ENCODE peak calls at places on chromosomes 3 and 15, in seven cellular contexts. C, W, T, A, O, Z and Q are unnamed samples.

GRCh38 chr15:32825219-32825618 is 107.4 kb downstream of the GREM1 start:
- DNase-seq in C (no peak), W (no peak), T (no peak), A (peak), O (no peak), Z (no peak), Q (no peak)

GRCh38 chr3:157174265-157174615 is 14.3 kb upstream of the CCNL1 start:
- DNase-seq in C (no peak), W (no peak), T (peak), A (no peak), O (no peak), Z (no peak), Q (no peak)

GRCh38 chr3:129323651-129324294 is 45.1 kb downstream of the HMCES start:
- DNase-seq in C (peak), W (no peak), T (no peak), A (peak), O (no peak), Z (no peak), Q (no peak)

GRCh38 chr3:63067999-63068645 is 192.9 kb upstream of the CADPS start:
- DNase-seq in C (no peak), W (no peak), T (no peak), A (peak), O (no peak), Z (no peak), Q (no peak)

GRCh38 chr3:9715764-9716437 is 12.3 kb downstream of the CPNE9 start:
- DNase-seq in C (no peak), W (no peak), T (peak), A (peak), O (peak), Z (no peak), Q (no peak)

GRCh38 chr15:94297543-94297942 is 66.2 kb downstream of the MCTP2 start:
- DNase-seq in C (no peak), W (no peak), T (no peak), A (no peak), O (no peak), Z (no peak), Q (no peak)

GRCh38 chr3:36904641-36905040 is 40.2 kb downstream of the TRANK1 start:
- DNase-seq in C (no peak), W (no peak), T (no peak), A (peak), O (no peak), Z (no peak), Q (no peak)

GRCh38 chr3:72728958-72729467 is 119.2 kb downstream of the SHQ1 start:
- DNase-seq in C (no peak), W (no peak), T (no peak), A (no peak), O (no peak), Z (no peak), Q (no peak)

GRCh38 chr3:52056521-52056967 is at the start of gene DUSP7:
- DNase-seq in C (peak), W (peak), T (peak), A (peak), O (no peak), Z (peak), Q (peak)

GRCh38 chr3:127097009-127097350 is 96.0 kb upstream of the PRR23E start:
- DNase-seq in C (no peak), W (no peak), T (no peak), A (no peak), O (no peak), Z (no peak), Q (no peak)

GRCh38 chr3:46708401-46709146 is 7.4 kb downstream of the TMIE start:
- DNase-seq in C (no peak), W (no peak), T (no peak), A (no peak), O (no peak), Z (no peak), Q (no peak)

GRCh38 chr3:52534281-52535183 is 875 bp upstream of the NT5DC2 start:
- DNase-seq in C (no peak), W (no peak), T (no peak), A (peak), O (no peak), Z (no peak), Q (no peak)

GRCh38 chr15:74307827-74308642 is 59.4 kb downstream of the CYP11A1 start:
- DNase-seq in C (peak), W (no peak), T (peak), A (peak), O (peak), Z (no peak), Q (no peak)

GRCh38 chr15:57654136-57654845 is 52.2 kb upstream of the POLR2M start:
- DNase-seq in C (no peak), W (no peak), T (no peak), A (peak), O (peak), Z (no peak), Q (no peak)

GRCh38 chr15:89836255-89837133 is 21.8 kb upstream of the ANPEP start:
- DNase-seq in C (no peak), W (no peak), T (no peak), A (peak), O (peak), Z (no peak), Q (no peak)

GRCh38 chr3:168325684-168326083 is 230.0 kb upstream of the GOLIM4 start:
- DNase-seq in C (no peak), W (no peak), T (no peak), A (no peak), O (no peak), Z (no peak), Q (no peak)

GRCh38 chr3:264394-265156 is 68.0 kb downstream of the CHL1 start:
- DNase-seq in C (no peak), W (no peak), T (no peak), A (no peak), O (peak), Z (no peak), Q (no peak)

GRCh38 chr3:158109295-158109803 is 540 bp upstream of the RSRC1 start:
- DNase-seq in C (no peak), W (no peak), T (no peak), A (no peak), O (no peak), Z (no peak), Q (no peak)

GRCh38 chr3:55690746-55691540 is 203.8 kb upstream of the WNT5A start:
- DNase-seq in C (no peak), W (no peak), T (no peak), A (no peak), O (no peak), Z (no peak), Q (no peak)

GRCh38 chr15:62951481-62951880 is 91.1 kb upstream of the TPM1 start:
- DNase-seq in C (no peak), W (no peak), T (no peak), A (no peak), O (no peak), Z (no peak), Q (no peak)

GRCh38 chr3:150348500-150348899 is 59.6 kb upstream of the TSC22D2 start:
- DNase-seq in C (no peak), W (no peak), T (peak), A (peak), O (peak), Z (no peak), Q (no peak)

GRCh38 chr15:45943255-45943654 is 308.4 kb downstream of the SQOR start:
- DNase-seq in C (no peak), W (no peak), T (no peak), A (no peak), O (no peak), Z (no peak), Q (no peak)

GRCh38 chr3:32958509-32958908 is 7.1 kb downstream of the CCR4 start:
- DNase-seq in C (no peak), W (no peak), T (no peak), A (no peak), O (no peak), Z (no peak), Q (no peak)

GRCh38 chr15:78938608-78939488 is 6.0 kb downstream of the CTSH start:
- DNase-seq in C (peak), W (no peak), T (no peak), A (no peak), O (no peak), Z (peak), Q (no peak)

GRCh38 chr3:31438742-31439141 is 94.0 kb upstream of the STT3B start:
- DNase-seq in C (no peak), W (no peak), T (no peak), A (no peak), O (no peak), Z (no peak), Q (no peak)

GRCh38 chr3:16114381-16114916 is 60.0 kb upstream of the GALNT15 start:
- DNase-seq in C (no peak), W (no peak), T (no peak), A (no peak), O (no peak), Z (no peak), Q (no peak)